ENCODE peak calls at places on chromosomes 12 and 14, in four cellular contexts. M is WTC11, V is K562, T is HepG2. E is an unnamed sample.

GRCh38 chr12:123011701-123012100 is 31.2 kb downstream of the ARL6IP4 start:
- DNase-seq in M (no peak), V (no peak), T (no peak), E (no peak)

GRCh38 chr14:22549981-22550670 is 38.9 kb downstream of the DAD1 start:
- DNase-seq in M (no peak), V (no peak), T (no peak), E (no peak)

GRCh38 chr14:91306547-91306946 is 62.0 kb upstream of the GPR68 start:
- DNase-seq in M (no peak), V (no peak), T (no peak), E (no peak)

GRCh38 chr14:93936245-93936644 is 9.1 kb downstream of the FAM181A start:
- DNase-seq in M (peak; percentile 56), V (peak; percentile 15), T (no peak), E (peak; percentile 56)

GRCh38 chr12:109460538-109460937 is 16.6 kb downstream of the KCTD10 start:
- DNase-seq in M (no peak), V (no peak), T (no peak), E (no peak)

GRCh38 chr12:102484017-102484731 is 3.8 kb upstream of the IGF1 start:
- DNase-seq in M (peak; percentile 51), V (peak; percentile 64), T (peak; percentile 26), E (peak; percentile 57)

GRCh38 chr12:2893007-2893406 is 2.3 kb downstream of the TULP3 start:
- DNase-seq in M (no peak), V (no peak), T (peak; percentile 46), E (no peak)

GRCh38 chr12:124279846-124280360 is 15.0 kb upstream of the RFLNA start:
- DNase-seq in M (no peak), V (no peak), T (no peak), E (no peak)

GRCh38 chr12:110047297-110047940 is 903 bp downstream of the C12orf76 start:
- DNase-seq in M (no peak), V (no peak), T (no peak), E (no peak)

GRCh38 chr12:69196302-69197288 is 42.8 kb upstream of the CPSF6 start:
- DNase-seq in M (peak; percentile 18), V (peak; percentile 12), T (peak; percentile 10), E (no peak)

GRCh38 chr12:3490848-3491382 is at the start of gene PRMT8:
- DNase-seq in M (peak; percentile 72), V (no peak), T (no peak), E (peak; percentile 54)

GRCh38 chr12:32989705-32990104 is 93.1 kb upstream of the PKP2 start:
- DNase-seq in M (no peak), V (no peak), T (no peak), E (no peak)

GRCh38 chr14:61288720-61289119 is 7.6 kb upstream of the TMEM30B start:
- DNase-seq in M (no peak), V (no peak), T (no peak), E (no peak)

GRCh38 chr12:77435446-77436091 is 370.2 kb upstream of the E2F7 start:
- DNase-seq in M (no peak), V (no peak), T (no peak), E (no peak)

GRCh38 chr12:25384954-25385216 is 134.2 kb upstream of the KRAS start:
- DNase-seq in M (no peak), V (no peak), T (no peak), E (no peak)

GRCh38 chr14:105162374-105162979 is 6.1 kb downstream of the JAG2 start:
- DNase-seq in M (no peak), V (peak; percentile 28), T (peak; percentile 15), E (no peak)

GRCh38 chr12:55842681-55843429 is at the start of gene MMP19:
- DNase-seq in M (no peak), V (peak; percentile 57), T (peak; percentile 46), E (no peak)
- TF ChIP-seq ELF4 in M (no peak), V (no peak), T (no peak), E (no peak)

GRCh38 chr12:55997535-55997859 is 421 bp downstream of the SUOX start:
- DNase-seq in M (no peak), V (no peak), T (no peak), E (no peak)
- TF ChIP-seq ELF4 in M (no peak), V (no peak), T (no peak), E (no peak)

GRCh38 chr12:6328945-6329692 is 12.8 kb downstream of the TNFRSF1A start:
- DNase-seq in M (peak; percentile 51), V (no peak), T (no peak), E (no peak)

GRCh38 chr12:6327591-6328041 is 14.3 kb downstream of the TNFRSF1A start:
- DNase-seq in M (no peak), V (no peak), T (no peak), E (no peak)

GRCh38 chr12:6328045-6328779 is 13.7 kb downstream of the TNFRSF1A start:
- DNase-seq in M (no peak), V (no peak), T (no peak), E (no peak)

GRCh38 chr12:6326316-6326959 is 15.4 kb downstream of the TNFRSF1A start:
- DNase-seq in M (peak; percentile 73), V (peak; percentile 67), T (peak; percentile 65), E (peak; percentile 77)

GRCh38 chr12:6327159-6327558 is 14.7 kb downstream of the TNFRSF1A start:
- DNase-seq in M (no peak), V (no peak), T (no peak), E (no peak)
- TF ChIP-seq ELF4 in M (no peak), V (no peak), T (no peak), E (no peak)

GRCh38 chr12:12439636-12440035 is 82.8 kb downstream of the BORCS5 start:
- DNase-seq in M (no peak), V (no peak), T (peak; percentile 87), E (no peak)
- TF ChIP-seq ELF4 in M (no peak), V (no peak), T (no peak), E (no peak)

DNA sequence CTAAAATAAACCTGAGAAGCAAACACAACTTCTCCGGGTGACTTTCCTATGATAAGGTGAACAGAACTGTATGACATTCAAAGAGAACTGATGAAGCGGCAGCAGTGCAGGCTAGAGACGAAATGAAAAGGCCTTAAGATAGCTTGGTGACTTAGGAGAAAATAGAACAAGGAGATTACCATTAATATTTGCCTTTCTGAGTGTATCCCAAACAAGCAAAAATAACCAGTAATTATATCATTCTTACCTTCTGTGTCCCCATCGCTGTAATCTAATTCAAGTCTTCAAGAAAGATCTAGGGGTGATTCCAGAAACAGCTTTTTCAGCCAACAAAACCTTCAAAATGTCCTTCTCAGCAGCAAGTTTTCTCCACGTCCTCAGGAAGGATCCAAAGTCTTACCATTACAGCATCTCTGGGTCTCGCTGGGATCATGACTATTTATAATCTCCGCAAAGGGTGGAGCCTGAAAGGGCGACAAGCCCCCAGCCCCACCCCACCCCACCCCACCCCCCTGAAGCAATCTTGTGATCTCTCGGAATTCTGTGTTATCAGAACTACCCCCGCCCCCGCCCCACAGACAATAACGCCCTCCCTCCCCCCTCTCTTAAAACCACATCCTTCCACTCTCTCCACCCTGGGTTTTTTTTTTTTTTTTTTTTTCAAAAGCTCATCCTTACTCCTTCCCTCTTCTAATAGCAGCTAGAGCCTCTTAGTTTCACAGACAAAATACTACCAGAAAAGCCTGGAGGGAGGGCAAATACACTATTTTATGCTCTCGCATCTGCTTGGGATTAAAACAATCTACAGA is at the start of gene SLC2A3:
- DNase-seq in M (peak; percentile 33), V (peak; percentile 89), T (peak; percentile 84), E (peak; percentile 13)
- TF ChIP-seq ELF4 in M (no peak), V (no peak), T (no peak), E (no peak)

GRCh38 chr14:56630707-56631106 is 51.1 kb downstream of the TMEM260 start:
- DNase-seq in M (no peak), V (no peak), T (no peak), E (no peak)
- TF ChIP-seq ELF4 in M (no peak), V (no peak), T (no peak), E (no peak)

GRCh38 chr12:42261708-42262107 is 23.7 kb upstream of the YAF2 start:
- DNase-seq in M (no peak), V (no peak), T (no peak), E (no peak)
- TF ChIP-seq ELF4 in M (no peak), V (no peak), T (no peak), E (no peak)

GRCh38 chr14:69242311-69243224 is 17.4 kb upstream of the GALNT16 start:
- DNase-seq in M (peak; percentile 67), V (peak; percentile 58), T (peak; percentile 60), E (peak; percentile 78)
- TF ChIP-seq ELF4 in M (no peak), V (no peak), T (no peak), E (no peak)

E was measured in HEK293T.